ENCODE peak calls at places on chromosomes 11 and 22, in seven cellular contexts. M is body of pancreas, Z is heart left ventricle, C is fibroblast of lung, X is heart right ventricle, G is dorsolateral prefrontal cortex, Y is K562. Q is an unnamed sample.

GRCh38 chr22:19845369-19845722 is 9.3 kb downstream of the GNB1L start:
- DNase-seq in Z (no peak), G (no peak), X (no peak), C (no peak), M (no peak), Y (peak; percentile 72), Q (no peak)

GRCh38 chr22:38618258-38618657 is 37.9 kb downstream of the FAM227A start:
- DNase-seq in M (no peak), C (no peak), Z (no peak), G (no peak), X (no peak), Y (no peak), Q (no peak)

GRCh38 chr11:130068546-130068985 is 1.1 kb upstream of the APLP2 start:
- DNase-seq in G (no peak), Y (no peak), Z (no peak), X (no peak), C (no peak), M (no peak), Q (no peak)

GRCh38 chr11:35711924-35712323 is 49.3 kb downstream of the TRIM44 start:
- DNase-seq in G (no peak), X (no peak), C (no peak), Y (no peak), M (no peak), Z (no peak), Q (no peak)

GRCh38 chr11:62370743-62371440 is 33.6 kb downstream of the ASRGL1 start:
- DNase-seq in Z (peak; percentile 45), Y (no peak), M (peak; percentile 27), X (no peak), G (no peak), C (no peak), Q (peak; percentile 33)

GRCh38 chr11:13283636-13284035 is 6.0 kb downstream of the BMAL1 start:
- DNase-seq in M (no peak), Z (no peak), X (no peak), G (no peak), Y (no peak), C (no peak), Q (no peak)

GRCh38 chr11:798093-798713 is at the start of gene SLC25A22:
- DNase-seq in Z (peak; percentile 79), C (peak; percentile 63), X (peak; percentile 68), G (peak; percentile 57), M (peak; percentile 81), Y (peak; percentile 84), Q (peak; percentile 62)

GRCh38 chr11:59154585-59154984 is 11.9 kb downstream of the FAM111A start:
- DNase-seq in G (no peak), C (no peak), Z (no peak), M (no peak), Y (no peak), X (no peak), Q (no peak)

GRCh38 chr11:2770556-2771301 is 70.9 kb upstream of the KCNQ1OT1 start:
- DNase-seq in Y (no peak), G (peak; percentile 16), X (peak; percentile 2), Z (peak; percentile 7), C (no peak), M (peak; percentile 8), Q (peak; percentile 27)

GRCh38 chr22:22425783-22426624 is 82.5 kb downstream of the ZNF280B start:
- DNase-seq in X (no peak), C (no peak), Y (no peak), M (no peak), Z (no peak), G (no peak), Q (no peak)

GRCh38 chr11:11538277-11538960 is 83.4 kb downstream of the GALNT18 start:
- DNase-seq in C (no peak), M (peak; percentile 16), G (no peak), X (peak; percentile 79), Y (no peak), Z (peak; percentile 89), Q (no peak)
- H3K27ac ChIP-seq in C (no peak overlapping the region), M (peak overlapping the region; percentile 31), G (peak overlapping the region; percentile 15), X (peak overlapping the region; percentile 87), Y (no peak overlapping the region), Z (peak overlapping the region; percentile 82), Q (no peak overlapping the region)

GRCh38 chr11:122181893-122182292 is 65.9 kb upstream of the BLID start:
- DNase-seq in M (no peak), Y (no peak), Z (no peak), C (no peak), G (no peak), X (no peak), Q (no peak)
- TF ChIP-seq CTCF in M (no peak), Y (no peak), Z (no peak), C (no peak), G (no peak), X (no peak), Q (no peak)

DNA sequence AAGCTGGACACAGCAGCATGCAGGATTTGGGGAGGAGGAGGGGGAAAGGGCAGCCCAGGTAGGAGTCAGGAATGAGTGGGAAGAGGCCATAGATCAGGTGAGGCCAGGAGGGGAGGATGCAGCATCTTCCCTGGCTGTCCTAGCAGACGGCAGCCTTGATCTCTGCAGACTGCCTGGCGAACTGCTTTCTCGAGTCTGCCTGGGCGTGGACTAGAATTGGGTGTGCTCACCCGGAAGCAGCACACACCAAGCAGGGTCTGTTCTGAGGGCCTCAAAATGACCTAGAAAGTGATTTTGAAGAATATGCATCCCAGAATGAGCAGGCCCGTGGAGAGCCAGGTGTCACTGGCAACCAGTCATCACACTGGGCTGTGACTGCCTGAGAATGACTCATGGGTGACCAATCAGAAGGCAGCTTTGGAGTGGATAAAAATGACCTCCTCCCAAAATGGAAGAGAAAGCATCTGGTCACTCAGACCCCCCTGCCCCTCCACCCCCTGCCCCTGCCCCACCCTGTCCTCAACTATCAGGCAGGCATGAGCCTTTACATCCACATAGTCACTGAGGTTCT is 114.8 kb upstream of the NECTIN1 start:
- DNase-seq in M (no peak), X (no peak), G (no peak), Y (no peak), Z (no peak), C (no peak), Q (no peak)
- H3K27me3 ChIP-seq in M (no peaks in the 10 kb centered on the region), X (no peaks in the 10 kb centered on the region), G (no peaks in the 10 kb centered on the region), Y (no peaks in the 10 kb centered on the region), Z (no peaks in the 10 kb centered on the region), C (peaks cover 3% of the 10 kb centered on the region), Q (peaks cover 11% of the 10 kb centered on the region)

DNA sequence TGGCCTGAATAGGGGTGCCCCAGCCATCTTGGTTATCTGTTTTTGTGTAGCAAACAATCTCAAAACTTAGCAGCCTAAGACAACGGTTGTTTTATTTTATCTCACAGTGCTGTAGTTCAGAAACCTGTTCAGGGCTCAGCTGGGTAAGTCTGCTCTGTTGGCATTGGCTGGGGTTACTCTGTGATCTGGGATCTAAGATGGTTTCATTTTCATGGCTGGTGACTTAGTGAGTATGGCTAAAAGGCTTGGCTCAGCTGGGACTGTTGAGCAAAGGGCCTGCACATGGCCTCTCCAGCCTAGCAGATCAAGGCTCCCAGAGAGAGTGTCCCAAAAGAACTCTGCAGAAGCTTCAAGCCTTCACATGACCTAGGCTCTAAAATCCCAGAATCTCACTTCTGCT is 60.8 kb upstream of the POU2AF1 start:
- DNase-seq in Z (no peak), C (no peak), G (no peak), M (no peak), X (no peak), Y (no peak), Q (no peak)
- H3K27ac ChIP-seq in Z (no peak overlapping the region), C (no peak overlapping the region), G (no peak overlapping the region), M (peak overlapping the region; percentile 76), X (no peak overlapping the region), Y (no peak overlapping the region), Q (no peak overlapping the region)

Q was measured in CD4-positive, alpha-beta T cell.